ENCODE peak calls at places on chromosomes 12 and 14, in nine cellular contexts. One of them, this sample, is unnamed.

GRCh38 chr12:93972411-93973208 is 175.8 kb upstream of the PLXNC1 start:
- DNase-seq in psoas muscle: peak; percentile 24
- DNase-seq in progenitor cell of endocrine pancreas: no peak
- DNase-seq in RWPE2: no peak
- DNase-seq in choroid plexus epithelial cell: peak; percentile 32
- DNase-seq in NB4: no peak
- DNase-seq in osteocyte: no peak
- DNase-seq in Peyer's patch: no peak
- DNase-seq in kidney: no peak
- DNase-seq in this sample: no peak

GRCh38 chr12:126389215-126389841 is 1324.1 kb downstream of the AACS start:
- DNase-seq in psoas muscle: no peak
- DNase-seq in progenitor cell of endocrine pancreas: no peak
- DNase-seq in RWPE2: no peak
- DNase-seq in choroid plexus epithelial cell: no peak
- DNase-seq in NB4: no peak
- DNase-seq in osteocyte: no peak
- DNase-seq in Peyer's patch: no peak
- DNase-seq in kidney: no peak
- DNase-seq in this sample: no peak

GRCh38 chr12:110338754-110339153 is 57.7 kb downstream of the ATP2A2 start:
- DNase-seq in psoas muscle: no peak
- DNase-seq in progenitor cell of endocrine pancreas: no peak
- DNase-seq in RWPE2: no peak
- DNase-seq in choroid plexus epithelial cell: peak; percentile 30
- DNase-seq in NB4: peak; percentile 67
- DNase-seq in osteocyte: no peak
- DNase-seq in Peyer's patch: no peak
- DNase-seq in kidney: no peak
- DNase-seq in this sample: peak; percentile 25

GRCh38 chr12:75560167-75560566 is 48.8 kb upstream of the KRR1 start:
- DNase-seq in psoas muscle: no peak
- DNase-seq in progenitor cell of endocrine pancreas: no peak
- DNase-seq in RWPE2: no peak
- DNase-seq in choroid plexus epithelial cell: peak; percentile 80
- DNase-seq in NB4: peak; percentile 34
- DNase-seq in osteocyte: no peak
- DNase-seq in Peyer's patch: no peak
- DNase-seq in kidney: no peak
- DNase-seq in this sample: peak; percentile 27

GRCh38 chr12:48966177-48966890 is 5.2 kb downstream of the WNT10B start:
- DNase-seq in psoas muscle: no peak
- DNase-seq in progenitor cell of endocrine pancreas: no peak
- DNase-seq in RWPE2: no peak
- DNase-seq in choroid plexus epithelial cell: no peak
- DNase-seq in NB4: peak; percentile 65
- DNase-seq in osteocyte: no peak
- DNase-seq in Peyer's patch: no peak
- DNase-seq in kidney: no peak
- DNase-seq in this sample: peak; percentile 39

GRCh38 chr12:127193341-127193740 is 1073.6 kb upstream of the TMEM132C start:
- DNase-seq in psoas muscle: no peak
- DNase-seq in progenitor cell of endocrine pancreas: no peak
- DNase-seq in RWPE2: no peak
- DNase-seq in choroid plexus epithelial cell: no peak
- DNase-seq in NB4: no peak
- DNase-seq in osteocyte: no peak
- DNase-seq in Peyer's patch: no peak
- DNase-seq in kidney: no peak
- DNase-seq in this sample: no peak

GRCh38 chr12:40819427-40820108 is 127.3 kb downstream of the CNTN1 start:
- DNase-seq in psoas muscle: no peak
- DNase-seq in progenitor cell of endocrine pancreas: peak; percentile 17
- DNase-seq in RWPE2: no peak
- DNase-seq in choroid plexus epithelial cell: no peak
- DNase-seq in NB4: no peak
- DNase-seq in osteocyte: no peak
- DNase-seq in Peyer's patch: no peak
- DNase-seq in kidney: peak; percentile 88
- DNase-seq in this sample: no peak

GRCh38 chr12:94754653-94755052 is 104.3 kb upstream of the TMCC3 start:
- DNase-seq in psoas muscle: no peak
- DNase-seq in progenitor cell of endocrine pancreas: no peak
- DNase-seq in RWPE2: no peak
- DNase-seq in choroid plexus epithelial cell: peak; percentile 42
- DNase-seq in NB4: no peak
- DNase-seq in osteocyte: no peak
- DNase-seq in Peyer's patch: no peak
- DNase-seq in kidney: no peak
- DNase-seq in this sample: no peak

GRCh38 chr14:96001866-96002510 is 37.2 kb upstream of the C14orf132 start:
- DNase-seq in psoas muscle: no peak
- DNase-seq in progenitor cell of endocrine pancreas: no peak
- DNase-seq in RWPE2: no peak
- DNase-seq in choroid plexus epithelial cell: peak; percentile 20
- DNase-seq in NB4: no peak
- DNase-seq in osteocyte: peak; percentile 89
- DNase-seq in Peyer's patch: no peak
- DNase-seq in kidney: no peak
- DNase-seq in this sample: no peak

GRCh38 chr12:29286081-29286800 is 94.7 kb downstream of the ERGIC2 start:
- DNase-seq in psoas muscle: no peak
- DNase-seq in progenitor cell of endocrine pancreas: no peak
- DNase-seq in RWPE2: no peak
- DNase-seq in choroid plexus epithelial cell: peak; percentile 37
- DNase-seq in NB4: no peak
- DNase-seq in osteocyte: no peak
- DNase-seq in Peyer's patch: no peak
- DNase-seq in kidney: no peak
- DNase-seq in this sample: no peak

GRCh38 chr12:101824831-101825230 is 5.9 kb downstream of the GNPTAB start:
- DNase-seq in psoas muscle: no peak
- DNase-seq in progenitor cell of endocrine pancreas: no peak
- DNase-seq in RWPE2: no peak
- DNase-seq in choroid plexus epithelial cell: no peak
- DNase-seq in NB4: no peak
- DNase-seq in osteocyte: no peak
- DNase-seq in Peyer's patch: no peak
- DNase-seq in kidney: no peak
- DNase-seq in this sample: no peak

GRCh38 chr14:100780646-100781355 is 45.1 kb upstream of the MEG3 start:
- DNase-seq in psoas muscle: no peak
- DNase-seq in progenitor cell of endocrine pancreas: no peak
- DNase-seq in RWPE2: peak; percentile 54
- DNase-seq in choroid plexus epithelial cell: no peak
- DNase-seq in NB4: no peak
- DNase-seq in osteocyte: peak; percentile 59
- DNase-seq in Peyer's patch: no peak
- DNase-seq in kidney: no peak
- DNase-seq in this sample: no peak

GRCh38 chr12:116346751-116347150 is 69.3 kb upstream of the MED13L start:
- DNase-seq in psoas muscle: no peak
- DNase-seq in progenitor cell of endocrine pancreas: no peak
- DNase-seq in RWPE2: no peak
- DNase-seq in choroid plexus epithelial cell: peak; percentile 85
- DNase-seq in NB4: no peak
- DNase-seq in osteocyte: no peak
- DNase-seq in Peyer's patch: no peak
- DNase-seq in kidney: no peak
- DNase-seq in this sample: no peak

GRCh38 chr12:82174383-82174782 is 183.8 kb downstream of the CCDC59 start:
- DNase-seq in psoas muscle: no peak
- DNase-seq in progenitor cell of endocrine pancreas: no peak
- DNase-seq in RWPE2: no peak
- DNase-seq in choroid plexus epithelial cell: peak; percentile 3
- DNase-seq in NB4: no peak
- DNase-seq in osteocyte: no peak
- DNase-seq in Peyer's patch: no peak
- DNase-seq in kidney: no peak
- DNase-seq in this sample: no peak

GRCh38 chr12:82176016-82176415 is 182.2 kb downstream of the CCDC59 start:
- DNase-seq in psoas muscle: no peak
- DNase-seq in progenitor cell of endocrine pancreas: no peak
- DNase-seq in RWPE2: no peak
- DNase-seq in choroid plexus epithelial cell: peak; percentile 1
- DNase-seq in NB4: no peak
- DNase-seq in osteocyte: no peak
- DNase-seq in Peyer's patch: no peak
- DNase-seq in kidney: no peak
- DNase-seq in this sample: no peak

GRCh38 chr12:82176761-82177490 is 181.3 kb downstream of the CCDC59 start:
- DNase-seq in psoas muscle: no peak
- DNase-seq in progenitor cell of endocrine pancreas: no peak
- DNase-seq in RWPE2: no peak
- DNase-seq in choroid plexus epithelial cell: peak; percentile 4
- DNase-seq in NB4: no peak
- DNase-seq in osteocyte: no peak
- DNase-seq in Peyer's patch: no peak
- DNase-seq in kidney: no peak
- DNase-seq in this sample: no peak

GRCh38 chr12:82174936-82175335 is 183.3 kb downstream of the CCDC59 start:
- DNase-seq in psoas muscle: no peak
- DNase-seq in progenitor cell of endocrine pancreas: no peak
- DNase-seq in RWPE2: no peak
- DNase-seq in choroid plexus epithelial cell: no peak
- DNase-seq in NB4: no peak
- DNase-seq in osteocyte: no peak
- DNase-seq in Peyer's patch: no peak
- DNase-seq in kidney: no peak
- DNase-seq in this sample: no peak
- TF ChIP-seq CTCF in psoas muscle: no peak
- TF ChIP-seq CTCF in progenitor cell of endocrine pancreas: no peak
- TF ChIP-seq CTCF in RWPE2: no peak
- TF ChIP-seq CTCF in choroid plexus epithelial cell: no peak
- TF ChIP-seq CTCF in NB4: no peak
- TF ChIP-seq CTCF in osteocyte: no peak
- TF ChIP-seq CTCF in Peyer's patch: no peak
- TF ChIP-seq CTCF in kidney: no peak
- TF ChIP-seq CTCF in this sample: no peak

DNA sequence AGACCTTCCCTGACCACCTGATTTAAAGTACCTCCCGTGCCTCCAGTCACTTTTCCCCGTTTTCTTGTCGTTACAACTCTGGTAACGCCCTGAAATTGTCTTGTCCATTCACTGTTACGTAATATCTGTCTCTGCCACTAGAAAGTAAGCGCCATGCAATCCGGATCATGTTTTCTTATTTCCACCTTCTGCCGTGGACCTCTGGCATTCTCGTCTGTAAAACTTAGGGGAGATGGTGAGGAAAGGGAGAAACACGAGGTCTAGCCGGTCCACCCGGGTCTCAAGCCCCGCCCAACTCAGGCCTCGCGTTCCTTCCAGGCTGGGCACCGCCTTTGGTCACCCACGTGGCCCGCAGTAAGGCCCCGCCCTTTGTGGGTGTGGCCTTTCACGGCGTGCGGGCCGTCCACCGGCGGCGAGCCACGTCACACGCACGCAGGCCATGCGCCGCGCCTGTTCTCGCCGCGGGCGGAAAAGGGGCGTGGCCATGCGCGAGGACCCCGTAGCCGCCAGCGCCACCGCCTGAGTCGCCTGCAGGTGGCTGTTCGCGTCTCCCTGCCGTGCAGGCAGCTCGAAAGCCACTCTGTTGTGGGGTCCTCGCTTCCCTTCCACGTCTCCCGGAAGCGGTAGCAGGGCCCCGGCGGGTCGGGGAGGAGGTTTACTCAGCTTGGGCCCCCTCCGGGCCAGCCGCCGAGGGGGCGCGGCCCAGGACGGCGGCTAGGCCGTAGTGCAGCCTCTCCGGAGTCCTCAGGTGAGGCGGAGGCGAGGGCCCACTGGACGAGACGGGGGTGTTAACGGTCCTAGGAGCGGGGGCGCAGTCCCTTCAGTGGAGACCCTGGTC is at the start of gene GOLGA5:
- DNase-seq in psoas muscle: peak; percentile 97
- DNase-seq in progenitor cell of endocrine pancreas: peak; percentile 99
- DNase-seq in RWPE2: peak; percentile 97
- DNase-seq in choroid plexus epithelial cell: peak; percentile 99
- DNase-seq in NB4: peak; percentile 98
- DNase-seq in osteocyte: peak; percentile 100
- DNase-seq in Peyer's patch: peak; percentile 100
- DNase-seq in kidney: peak; percentile 99
- DNase-seq in this sample: peak; percentile 94
- TF ChIP-seq CTCF in psoas muscle: peak; percentile 11
- TF ChIP-seq CTCF in progenitor cell of endocrine pancreas: no peak
- TF ChIP-seq CTCF in RWPE2: no peak
- TF ChIP-seq CTCF in choroid plexus epithelial cell: no peak
- TF ChIP-seq CTCF in NB4: no peak
- TF ChIP-seq CTCF in osteocyte: no peak
- TF ChIP-seq CTCF in Peyer's patch: peak; percentile 30
- TF ChIP-seq CTCF in kidney: peak; percentile 2
- TF ChIP-seq CTCF in this sample: no peak

DNA sequence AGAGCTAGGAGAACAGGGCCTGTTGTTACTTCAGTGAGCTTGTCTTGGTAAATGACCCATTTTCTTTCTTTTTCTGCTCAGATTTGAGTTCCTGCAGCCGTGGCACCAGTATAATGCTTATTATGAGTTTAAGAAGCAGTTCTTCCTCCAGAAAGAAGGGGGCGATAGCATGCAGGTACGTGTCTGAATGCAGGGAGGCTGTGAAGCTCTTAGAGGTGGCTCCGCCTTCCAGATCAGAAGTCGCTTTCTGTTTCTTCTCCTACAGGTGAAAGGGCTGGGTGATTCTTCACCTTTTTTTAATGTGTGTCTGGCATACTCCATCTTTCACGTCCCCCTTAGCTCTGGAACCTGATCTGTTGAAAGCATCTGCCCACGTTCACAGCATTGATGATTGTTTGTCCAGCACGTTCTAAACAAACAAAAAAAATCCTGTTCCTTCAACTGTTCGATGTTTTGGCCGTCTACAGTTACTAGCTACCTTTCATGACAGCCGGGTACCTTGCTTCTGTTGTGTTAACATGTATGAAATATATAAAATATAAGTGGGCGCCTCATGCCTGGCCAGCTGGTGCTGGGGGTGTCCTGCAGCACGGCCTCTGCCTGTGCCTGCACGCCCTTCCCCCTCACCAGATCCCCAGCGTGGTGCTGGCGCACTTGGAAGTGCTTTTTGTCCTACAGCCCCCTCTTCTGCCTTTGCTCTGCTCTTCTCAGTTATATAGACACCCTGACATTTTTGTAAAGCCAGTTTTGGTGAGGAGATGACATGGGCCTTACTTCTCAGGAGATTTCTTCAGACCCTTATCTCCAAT is 44.6 kb downstream of the SFSWAP start:
- DNase-seq in psoas muscle: no peak
- DNase-seq in progenitor cell of endocrine pancreas: no peak
- DNase-seq in RWPE2: no peak
- DNase-seq in choroid plexus epithelial cell: peak; percentile 41
- DNase-seq in NB4: peak; percentile 70
- DNase-seq in osteocyte: no peak
- DNase-seq in Peyer's patch: no peak
- DNase-seq in kidney: no peak
- DNase-seq in this sample: peak; percentile 55
- TF ChIP-seq CTCF in psoas muscle: peak; percentile 8
- TF ChIP-seq CTCF in progenitor cell of endocrine pancreas: peak; percentile 47
- TF ChIP-seq CTCF in RWPE2: peak; percentile 38
- TF ChIP-seq CTCF in choroid plexus epithelial cell: peak; percentile 51
- TF ChIP-seq CTCF in NB4: peak; percentile 74
- TF ChIP-seq CTCF in osteocyte: peak; percentile 45
- TF ChIP-seq CTCF in Peyer's patch: no peak
- TF ChIP-seq CTCF in kidney: no peak
- TF ChIP-seq CTCF in this sample: peak; percentile 14

GRCh38 chr14:21990116-21990515 is 316.5 kb upstream of the OR4E1 start:
- DNase-seq in psoas muscle: no peak
- DNase-seq in progenitor cell of endocrine pancreas: no peak
- DNase-seq in RWPE2: no peak
- DNase-seq in choroid plexus epithelial cell: peak; percentile 27
- DNase-seq in NB4: peak; percentile 8
- DNase-seq in osteocyte: no peak
- DNase-seq in Peyer's patch: no peak
- DNase-seq in kidney: no peak
- DNase-seq in this sample: no peak
- TF ChIP-seq CTCF in psoas muscle: no peak
- TF ChIP-seq CTCF in progenitor cell of endocrine pancreas: peak; percentile 56
- TF ChIP-seq CTCF in RWPE2: peak; percentile 49
- TF ChIP-seq CTCF in choroid plexus epithelial cell: peak; percentile 46
- TF ChIP-seq CTCF in NB4: peak; percentile 24
- TF ChIP-seq CTCF in osteocyte: peak; percentile 40
- TF ChIP-seq CTCF in Peyer's patch: no peak
- TF ChIP-seq CTCF in kidney: peak; percentile 5
- TF ChIP-seq CTCF in this sample: peak; percentile 1